ENCODE peak calls at places on chromosome 15, in five cellular contexts. O is heart left ventricle, G is endothelial cell, J is mammary epithelial cell, F is nucleus accumbens. M is an unnamed sample.

GRCh38 chr15:60701261-60702019 is 222.5 kb upstream of the ICE2 start:
- DNase-seq in G (no peak), J (no peak), F (no peak), O (no peak), M (no peak)

GRCh38 chr15:23372284-23372683 is 17.7 kb downstream of the GOLGA8S start:
- DNase-seq in O (no peak), G (no peak), J (no peak), F (no peak), M (no peak)

GRCh38 chr15:94416829-94417228 is 185.5 kb downstream of the MCTP2 start:
- DNase-seq in F (no peak), O (no peak), J (no peak), G (no peak), M (no peak)

GRCh38 chr15:89326316-89326715 is 8.3 kb downstream of the POLG start:
- DNase-seq in O (no peak), G (no peak), J (no peak), F (no peak), M (no peak)

GRCh38 chr15:38129531-38130199 is 123.0 kb upstream of the SPRED1 start:
- DNase-seq in F (peak; percentile 19), J (peak; percentile 93), O (no peak), G (no peak), M (peak; percentile 100)

GRCh38 chr15:26866298-26867198 is at the start of gene GABRA5:
- DNase-seq in J (no peak), F (peak; percentile 34), O (no peak), G (peak; percentile 68), M (no peak)

GRCh38 chr15:69855601-69856000 is 242.1 kb downstream of the TLE3 start:
- DNase-seq in F (no peak), O (no peak), J (no peak), G (no peak), M (no peak)

GRCh38 chr15:80803580-80804525 is 24.7 kb downstream of the CEMIP start:
- DNase-seq in F (no peak), J (no peak), G (no peak), O (no peak), M (no peak)

GRCh38 chr15:75573001-75573400 is 6.1 kb downstream of the PTPN9 start:
- DNase-seq in G (no peak), O (no peak), F (no peak), J (no peak), M (peak; percentile 70)

GRCh38 chr15:71753346-71753745 is 57.0 kb upstream of the NR2E3 start:
- DNase-seq in G (no peak), F (no peak), O (no peak), J (peak; percentile 17), M (peak; percentile 66)

GRCh38 chr15:90903733-90904536 is 833 bp downstream of the MAN2A2 start:
- DNase-seq in J (no peak), O (peak; percentile 48), G (peak; percentile 33), F (no peak), M (no peak)

GRCh38 chr15:57301307-57301706 is 75.0 kb upstream of the CGNL1 start:
- DNase-seq in O (no peak), G (no peak), J (no peak), F (no peak), M (no peak)

GRCh38 chr15:92981333-92981732 is 81.2 kb downstream of the CHD2 start:
- DNase-seq in G (no peak), J (peak; percentile 96), O (no peak), F (no peak), M (no peak)

GRCh38 chr15:100115711-100116090 is 226.1 kb downstream of the ADAMTS17 start:
- DNase-seq in F (no peak), J (peak; percentile 58), G (no peak), O (no peak), M (no peak)

GRCh38 chr15:52759969-52760368 is 30.2 kb downstream of the ONECUT1 start:
- DNase-seq in G (no peak), J (no peak), F (no peak), O (no peak), M (no peak)

GRCh38 chr15:94164202-94164807 is 67.1 kb upstream of the MCTP2 start:
- DNase-seq in F (peak; percentile 2), G (peak; percentile 70), O (no peak), J (peak; percentile 59), M (no peak)

GRCh38 chr15:78374436-78375393 is 34.6 kb downstream of the CRABP1 start:
- DNase-seq in O (no peak), G (no peak), F (no peak), J (peak; percentile 80), M (no peak)

GRCh38 chr15:68910341-68910740 is 20.0 kb upstream of the SPESP1 start:
- DNase-seq in O (no peak), G (no peak), J (no peak), F (no peak), M (no peak)

GRCh38 chr15:64897345-64897985 is 14.2 kb upstream of the ANKDD1A start:
- DNase-seq in F (no peak), O (peak; percentile 86), J (peak; percentile 45), G (no peak), M (peak; percentile 82)

GRCh38 chr15:70091649-70092461 is 5.9 kb downstream of the TLE3 start:
- DNase-seq in O (peak; percentile 12), G (no peak), J (peak; percentile 88), F (no peak), M (no peak)

M was measured in foreskin fibroblast.